ENCODE peak calls at places on chromosomes 12 and 14, in seven cellular contexts. F is cardiac muscle cell, C is GM23338, H is endodermal cell, X is sigmoid colon, B is hepatocyte, T is adrenal gland. G is an unnamed sample. For H3K27me3, the result is how much of the 10 kb centered on the place peaks cover.

GRCh38 chr14:24378327-24378726 is 10.3 kb downstream of the NFATC4 start:
- DNase-seq in F (no peak), C (no peak), H (no peak), X (no peak), B (no peak), T (no peak), G (no peak)

GRCh38 chr12:69464433-69464832 is 5.8 kb upstream of the FRS2 start:
- DNase-seq in F (no peak), C (no peak), H (no peak), X (no peak), B (no peak), T (no peak), G (no peak)

GRCh38 chr14:77022219-77022852 is 6.2 kb downstream of the IRF2BPL start:
- DNase-seq in F (no peak), C (no peak), H (no peak), X (no peak), B (peak), T (no peak), G (peak)

GRCh38 chr12:95216704-95217376 is 427 bp downstream of the FGD6 start:
- DNase-seq in F (peak), C (no peak), H (no peak), X (no peak), B (no peak), T (no peak), G (peak)

GRCh38 chr12:132597333-132598283 is 12.8 kb downstream of the LRCOL1 start:
- DNase-seq in F (peak), C (peak), H (peak), X (no peak), B (peak), T (no peak), G (no peak)

GRCh38 chr12:58917699-58918334 is 2.5 kb downstream of the LRIG3 start:
- DNase-seq in F (no peak), C (no peak), H (no peak), X (no peak), B (no peak), T (no peak), G (no peak)

GRCh38 chr14:23470947-23471346 is 1.4 kb downstream of the NGDN start:
- DNase-seq in F (no peak), C (no peak), H (no peak), X (no peak), B (no peak), T (no peak), G (no peak)

GRCh38 chr14:92735344-92735743 is 13.1 kb downstream of the LGMN start:
- DNase-seq in F (no peak), C (no peak), H (no peak), X (no peak), B (no peak), T (no peak), G (no peak)

GRCh38 chr12:59055204-59055839 is 135.0 kb upstream of the LRIG3 start:
- DNase-seq in F (peak), C (no peak), H (no peak), X (no peak), B (peak), T (no peak), G (peak)

GRCh38 chr14:31441273-31442110 is 15.8 kb downstream of the DTD2 start:
- DNase-seq in F (peak), C (no peak), H (no peak), X (no peak), B (no peak), T (no peak), G (no peak)

GRCh38 chr12:49089831-49090773 is 4.5 kb downstream of the DHH start:
- DNase-seq in F (peak), C (peak), H (peak), X (no peak), B (peak), T (no peak), G (no peak)

GRCh38 chr12:15600223-15600935 is 188.8 kb downstream of the EPS8 start:
- DNase-seq in F (no peak), C (no peak), H (no peak), X (no peak), B (no peak), T (no peak), G (no peak)

GRCh38 chr12:219891-220352 is 6.0 kb upstream of the SLC6A12 start:
- DNase-seq in F (peak), C (peak), H (peak), X (no peak), B (peak), T (peak), G (peak)

GRCh38 chr12:6662906-6663742 is at the start of gene ING4:
- DNase-seq in F (peak), C (peak), H (peak), X (peak), B (peak), T (peak), G (peak)

GRCh38 chr12:6664902-6665301 is 2.0 kb upstream of the ING4 start:
- DNase-seq in F (no peak), C (no peak), H (no peak), X (no peak), B (no peak), T (no peak), G (no peak)

GRCh38 chr12:6666211-6666610 is 3.3 kb upstream of the ING4 start:
- DNase-seq in F (no peak), C (no peak), H (no peak), X (no peak), B (no peak), T (no peak), G (no peak)

GRCh38 chr12:6667559-6668210 is 4.8 kb upstream of the ING4 start:
- DNase-seq in F (no peak), C (peak), H (peak), X (peak), B (peak), T (no peak), G (peak)

DNA sequence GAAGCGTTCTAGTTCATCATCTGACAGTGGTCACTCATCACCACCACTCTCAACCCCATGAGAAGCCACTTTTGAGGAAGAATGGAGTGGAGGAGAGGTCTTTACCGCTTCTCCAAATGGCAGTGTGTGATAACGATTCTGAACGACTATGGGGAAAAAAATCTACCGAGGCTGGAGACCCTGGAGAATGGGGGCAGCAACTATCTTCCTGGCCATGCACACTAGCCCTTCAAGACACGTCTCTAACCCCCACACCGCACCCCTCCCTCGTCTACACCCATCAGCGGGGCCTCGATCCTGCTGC is 365 bp downstream of the ING4 start:
- DNase-seq in F (no peak), C (peak), H (no peak), X (no peak), B (no peak), T (no peak), G (no peak)
- H3K27me3 ChIP-seq in F (under half), C (under half), H (under half), X (under half), B (under half), T (under half), G (under half)

GRCh38 chr12:31650927-31651326 is 8.6 kb upstream of the ETFBKMT start:
- DNase-seq in F (peak), C (no peak), H (peak), X (no peak), B (peak), T (no peak), G (peak)

GRCh38 chr12:31647106-31647505 is 12.4 kb upstream of the ETFBKMT start:
- DNase-seq in F (no peak), C (no peak), H (peak), X (no peak), B (no peak), T (no peak), G (no peak)

GRCh38 chr12:31655792-31656191 is 3.7 kb upstream of the ETFBKMT start:
- DNase-seq in F (no peak), C (no peak), H (no peak), X (no peak), B (no peak), T (no peak), G (no peak)

GRCh38 chr12:31655208-31655607 is 4.3 kb upstream of the ETFBKMT start:
- DNase-seq in F (no peak), C (no peak), H (no peak), X (no peak), B (no peak), T (no peak), G (no peak)

GRCh38 chr12:31651893-31652521 is 7.5 kb upstream of the ETFBKMT start:
- DNase-seq in F (peak), C (no peak), H (peak), X (no peak), B (no peak), T (no peak), G (no peak)
- H3K27ac ChIP-seq in F (no peak), C (no peak), H (no peak), X (peak), B (peak), T (no peak), G (no peak)

GRCh38 chr14:36524874-36525745 is 5.1 kb upstream of the NKX2-1 start:
- DNase-seq in F (peak), C (peak), H (peak), X (no peak), B (peak), T (no peak), G (no peak)

GRCh38 chr14:36524220-36524837 is 4.3 kb upstream of the NKX2-1 start:
- DNase-seq in F (no peak), C (peak), H (peak), X (no peak), B (no peak), T (no peak), G (no peak)

GRCh38 chr14:36525746-36526099 is 5.7 kb upstream of the NKX2-1 start:
- DNase-seq in F (no peak), C (no peak), H (no peak), X (no peak), B (no peak), T (no peak), G (no peak)

GRCh38 chr14:36522972-36523685 is 3.1 kb upstream of the NKX2-1 start:
- DNase-seq in F (no peak), C (peak), H (peak), X (no peak), B (no peak), T (no peak), G (no peak)

DNA sequence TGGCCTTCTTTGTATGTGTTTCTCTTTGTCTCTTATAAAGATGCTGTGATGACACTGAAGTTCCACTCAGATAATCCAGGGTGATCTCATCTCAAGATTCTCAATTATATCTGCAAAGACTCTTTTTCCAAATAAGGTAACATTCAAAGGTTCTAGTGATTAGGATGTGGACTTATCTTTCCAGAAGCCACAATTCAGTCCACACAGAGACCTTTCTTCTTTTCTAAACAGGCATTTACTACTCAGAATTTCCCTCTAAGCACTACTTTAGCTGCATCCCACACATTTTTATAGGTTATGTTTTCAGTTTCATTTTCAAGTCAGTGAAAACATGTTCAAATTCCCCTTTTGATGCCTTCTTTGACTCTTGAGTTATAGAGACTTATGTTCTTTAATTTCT is 9.0 kb upstream of the NKX2-1 start:
- DNase-seq in F (no peak), C (no peak), H (no peak), X (no peak), B (no peak), T (no peak), G (no peak)
- H3K27me3 ChIP-seq in F (half or more), C (half or more), H (half or more), X (half or more), B (half or more), T (half or more), G (under half)

GRCh38 chr14:64680675-64681060 is 23.6 kb upstream of the PLEKHG3 start:
- DNase-seq in F (no peak), C (no peak), H (no peak), X (no peak), B (no peak), T (no peak), G (no peak)
- H3K27ac ChIP-seq in F (no peak), C (no peak), H (no peak), X (peak), B (peak), T (no peak), G (no peak)

G was measured in small intestine.